ENCODE peak calls at places on chromosomes 7 and 10, in eight cellular contexts. F is IMR-90, V is mesendoderm, X is astrocyte, S is right cardiac atrium, R is colonic mucosa, U is H9, K is ovary. B is an unnamed sample.

GRCh38 chr7:150784120-150784736 is 15.9 kb downstream of the TMEM176B start:
- DNase-seq in S (no peak), U (no peak), K (no peak), V (no peak), X (no peak), F (no peak), R (peak; percentile 80), B (peak; percentile 45)

GRCh38 chr7:143049380-143049779 is 2.8 kb upstream of the OR6V1 start:
- DNase-seq in U (no peak), R (no peak), F (no peak), S (peak; percentile 16), X (no peak), K (no peak), V (no peak), B (no peak)

GRCh38 chr10:60414877-60415585 is 25.4 kb upstream of the ANK3 start:
- DNase-seq in F (peak; percentile 92), U (peak; percentile 38), S (no peak), X (peak; percentile 95), V (peak; percentile 96), R (no peak), K (no peak), B (no peak)

GRCh38 chr10:13271552-13272163 is 28.2 kb downstream of the PHYH start:
- DNase-seq in X (no peak), K (peak; percentile 52), S (peak; percentile 41), R (peak; percentile 65), U (peak; percentile 92), F (peak; percentile 22), V (peak; percentile 90), B (peak; percentile 50)

GRCh38 chr7:91288208-91288824 is 24.1 kb downstream of the FZD1 start:
- DNase-seq in K (peak; percentile 22), X (no peak), S (peak; percentile 50), R (peak; percentile 63), U (peak; percentile 65), F (no peak), V (peak; percentile 74), B (peak; percentile 60)

GRCh38 chr10:121461307-121461706 is 136.9 kb downstream of the FGFR2 start:
- DNase-seq in F (no peak), X (no peak), K (no peak), S (no peak), V (no peak), U (no peak), R (no peak), B (no peak)

GRCh38 chr10:50538473-50539398 is 85.0 kb downstream of the SGMS1 start:
- DNase-seq in K (no peak), V (no peak), S (peak; percentile 30), X (peak; percentile 34), R (no peak), F (no peak), U (no peak), B (peak; percentile 43)

GRCh38 chr10:6579193-6579903 is 728 bp downstream of the PRKCQ start:
- DNase-seq in V (peak; percentile 42), U (no peak), K (no peak), S (no peak), X (no peak), R (no peak), F (no peak), B (no peak)

GRCh38 chr7:17663056-17663675 is 277.1 kb downstream of the SNX13 start:
- DNase-seq in U (no peak), V (peak; percentile 39), X (peak; percentile 92), F (peak; percentile 89), K (no peak), S (no peak), R (no peak), B (no peak)

GRCh38 chr7:64882341-64883112 is 20.5 kb upstream of the ZNF273 start:
- DNase-seq in R (peak; percentile 59), U (peak; percentile 18), X (peak; percentile 20), F (no peak), V (peak; percentile 39), S (peak; percentile 88), K (peak; percentile 78), B (peak; percentile 25)

GRCh38 chr7:106050002-106050742 is 61.9 kb downstream of the SYPL1 start:
- DNase-seq in F (peak; percentile 59), X (peak; percentile 31), U (peak; percentile 58), R (no peak), K (peak; percentile 51), V (peak; percentile 77), S (peak; percentile 49), B (no peak)

GRCh38 chr7:158782638-158783490 is 46.4 kb downstream of the ESYT2 start:
- DNase-seq in R (no peak), S (peak; percentile 77), U (no peak), F (peak; percentile 12), K (peak; percentile 57), X (no peak), V (peak; percentile 81), B (no peak)

GRCh38 chr7:27433581-27433980 is 191.0 kb downstream of the EVX1 start:
- DNase-seq in F (no peak), R (no peak), K (no peak), X (no peak), V (no peak), U (no peak), S (no peak), B (no peak)

DNA sequence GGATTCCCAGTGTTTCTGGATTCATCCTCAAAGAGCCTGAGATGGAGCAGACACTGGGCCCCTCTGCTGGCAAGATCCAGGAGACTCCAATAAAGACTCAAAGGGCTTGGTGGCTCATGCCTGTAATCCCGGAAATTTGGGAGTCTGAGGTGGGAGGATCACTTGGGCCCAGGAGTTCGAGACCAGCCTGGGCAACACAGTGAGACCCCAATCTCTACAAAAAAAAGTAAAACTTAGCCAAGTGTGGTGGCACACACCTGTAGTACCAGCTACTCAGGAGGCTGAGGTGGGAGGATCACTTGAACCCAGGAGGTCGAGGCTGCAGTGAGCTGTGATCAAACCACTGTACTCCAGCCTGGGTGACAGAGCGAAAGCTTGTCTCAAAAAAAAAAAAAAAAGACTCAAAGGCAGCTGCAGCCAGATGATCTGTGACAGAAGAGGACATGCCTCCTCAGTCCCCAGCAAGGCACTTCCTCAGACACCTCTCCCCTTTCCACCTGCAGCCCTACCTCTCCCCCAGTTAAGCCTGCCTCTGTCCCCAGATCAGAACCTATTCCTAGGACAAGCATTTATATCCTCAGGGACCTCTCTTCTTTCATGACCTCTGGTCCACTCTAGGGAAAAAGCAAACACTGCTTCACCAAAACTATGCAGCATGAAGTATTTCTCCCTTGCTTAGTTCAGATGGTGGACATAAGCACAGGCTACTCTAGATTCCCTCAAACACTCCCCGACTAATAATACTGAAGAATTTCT is 27.9 kb downstream of the PDLIM1 start:
- DNase-seq in R (no peak), F (no peak), U (no peak), X (no peak), V (no peak), K (no peak), S (no peak), B (no peak)
- H3K4me1 ChIP-seq in R (peaks cover 12% of the 10 kb centered on the region), F (peaks cover 22% of the 10 kb centered on the region), U (peaks cover 13% of the 10 kb centered on the region), X (peaks cover 35% of the 10 kb centered on the region), V (peaks cover 23% of the 10 kb centered on the region), K (no peaks in the 10 kb centered on the region), S (peaks cover 26% of the 10 kb centered on the region), B (peaks cover 50% of the 10 kb centered on the region)

DNA sequence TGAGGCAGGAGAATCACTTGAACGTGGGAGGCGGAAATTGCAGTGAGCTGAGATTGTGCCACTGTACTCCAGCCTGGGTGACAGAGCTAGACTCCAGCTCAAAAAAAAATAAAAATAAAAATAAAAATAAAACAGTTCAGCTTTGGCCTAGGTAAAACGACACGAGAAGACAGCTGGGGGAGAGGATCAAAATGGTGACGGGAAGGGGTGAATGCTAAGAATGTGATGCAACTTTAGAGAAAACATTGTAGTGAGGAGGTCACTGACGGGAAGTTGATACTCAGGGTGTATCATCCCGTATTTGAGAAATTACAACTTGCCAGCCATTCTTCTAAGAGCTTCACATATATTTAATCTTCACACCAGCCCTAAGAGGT is 1.1 kb downstream of the NDST2 start:
- DNase-seq in S (no peak), R (no peak), X (no peak), U (no peak), K (no peak), F (no peak), V (no peak), B (no peak)
- H3K27ac ChIP-seq in S (no peak overlapping the region), R (peak overlapping the region; percentile 90), X (no peak overlapping the region), U (no peak overlapping the region), K (peak overlapping the region; percentile 76), F (no peak overlapping the region), V (no peak overlapping the region), B (peak overlapping the region; percentile 94)

GRCh38 chr7:29292886-29293658 is 98.5 kb downstream of the CHN2 start:
- DNase-seq in S (no peak), V (no peak), X (no peak), R (no peak), U (no peak), K (no peak), F (no peak), B (no peak)
- H3K4me1 ChIP-seq in S (no peaks in the 10 kb centered on the region), V (peaks cover 9% of the 10 kb centered on the region), X (peaks cover 12% of the 10 kb centered on the region), R (peaks cover 7% of the 10 kb centered on the region), U (peaks cover 18% of the 10 kb centered on the region), K (no peaks in the 10 kb centered on the region), F (no peaks in the 10 kb centered on the region), B (peaks cover 10% of the 10 kb centered on the region)

GRCh38 chr10:4692206-4692605 is 133.8 kb upstream of the AKR1E2 start:
- DNase-seq in R (no peak), S (no peak), V (no peak), X (no peak), U (no peak), F (no peak), K (no peak), B (no peak)

GRCh38 chr10:4691776-4692175 is 134.2 kb upstream of the AKR1E2 start:
- DNase-seq in X (peak; percentile 70), S (no peak), K (no peak), V (peak; percentile 68), U (no peak), F (peak; percentile 66), R (no peak), B (no peak)

GRCh38 chr10:4688620-4689019 is 137.4 kb upstream of the AKR1E2 start:
- DNase-seq in F (no peak), V (no peak), K (no peak), X (no peak), R (no peak), S (no peak), U (no peak), B (no peak)

GRCh38 chr10:4693967-4694366 is 132.0 kb upstream of the AKR1E2 start:
- DNase-seq in V (no peak), S (no peak), F (no peak), K (no peak), R (no peak), U (no peak), X (no peak), B (no peak)

GRCh38 chr10:4691301-4691700 is 134.7 kb upstream of the AKR1E2 start:
- DNase-seq in V (no peak), R (no peak), F (no peak), S (no peak), U (no peak), X (peak; percentile 26), K (no peak), B (no peak)
- H3K27ac ChIP-seq in V (no peak overlapping the region), R (no peak overlapping the region), F (no peak overlapping the region), S (no peak overlapping the region), U (no peak overlapping the region), X (peak overlapping the region; percentile 69), K (no peak overlapping the region), B (no peak overlapping the region)

DNA sequence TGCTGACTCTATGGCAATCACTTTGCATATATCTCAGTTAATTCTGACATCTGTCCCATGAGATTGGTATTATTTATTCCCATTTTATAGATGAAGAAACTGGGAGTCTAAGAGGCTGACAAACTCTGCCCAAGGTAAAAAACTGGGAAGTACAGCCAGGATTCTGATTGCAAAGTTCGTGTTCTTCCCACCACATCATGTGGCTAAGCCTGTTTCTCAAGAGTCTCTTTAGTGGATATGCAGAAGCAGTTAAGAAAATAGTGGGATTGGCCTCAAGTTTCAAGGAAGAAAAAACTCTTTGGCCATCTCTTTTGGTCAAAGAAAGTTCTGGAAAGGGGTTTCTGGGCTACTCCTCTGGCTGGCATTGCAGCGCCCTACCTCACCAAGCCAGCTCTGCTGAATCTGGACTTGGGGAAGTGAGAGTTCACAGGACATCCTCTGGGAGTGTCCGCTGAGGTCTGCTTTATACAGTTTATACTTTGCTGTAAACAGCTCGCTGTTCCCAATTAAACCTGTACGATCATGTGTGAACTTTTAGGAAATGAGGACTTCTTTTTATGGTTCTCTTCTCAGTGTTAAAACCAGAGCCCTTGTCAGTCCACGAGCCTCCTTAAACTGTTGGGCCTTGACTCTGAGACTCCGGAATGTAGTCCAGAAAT is 12.2 kb upstream of the BMPR1A start:
- DNase-seq in X (no peak), R (peak; percentile 38), V (no peak), K (no peak), F (no peak), U (no peak), S (no peak), B (no peak)
- H3K4me1 ChIP-seq in X (no peaks in the 10 kb centered on the region), R (peaks cover 4% of the 10 kb centered on the region), V (peaks cover 2% of the 10 kb centered on the region), K (peaks cover 2% of the 10 kb centered on the region), F (peaks cover 3% of the 10 kb centered on the region), U (peaks cover 5% of the 10 kb centered on the region), S (no peaks in the 10 kb centered on the region), B (peaks cover 46% of the 10 kb centered on the region)